ENCODE peak calls at places on chromosome 10, in seven cellular contexts. S, O, I, G, N, C and Q are unnamed samples.

GRCh38 chr10:126425473-126426065 is 37.3 kb upstream of the ADAM12 start:
- DNase-seq in S (no peak), O (no peak), I (no peak), G (no peak), N (no peak), C (no peak), Q (no peak)

GRCh38 chr10:99560277-99561126 is 27.8 kb downstream of the NKX2-3 start:
- DNase-seq in S (peak), O (peak), I (peak), G (peak), N (peak), C (no peak), Q (peak)

GRCh38 chr10:117137031-117137910 is 799 bp downstream of the VAX1 start:
- DNase-seq in S (no peak), O (no peak), I (no peak), G (peak), N (peak), C (peak), Q (no peak)

GRCh38 chr10:127890935-127891334 is 1.8 kb downstream of the CLRN3 start:
- DNase-seq in S (no peak), O (peak), I (no peak), G (no peak), N (no peak), C (no peak), Q (no peak)

GRCh38 chr10:33819206-33819605 is 484.7 kb upstream of the NRP1 start:
- DNase-seq in S (no peak), O (no peak), I (no peak), G (peak), N (no peak), C (no peak), Q (no peak)

GRCh38 chr10:69912584-69912983 is 110.9 kb downstream of the COL13A1 start:
- DNase-seq in S (no peak), O (no peak), I (no peak), G (no peak), N (no peak), C (no peak), Q (no peak)

GRCh38 chr10:27252267-27253000 is 11.8 kb upstream of the ACBD5 start:
- DNase-seq in S (peak), O (peak), I (no peak), G (peak), N (peak), C (peak), Q (no peak)

GRCh38 chr10:79073784-79074432 is 5.1 kb downstream of the ZMIZ1 start:
- DNase-seq in S (no peak), O (no peak), I (no peak), G (no peak), N (no peak), C (no peak), Q (no peak)

GRCh38 chr10:66795871-66796270 is 130.0 kb upstream of the LRRTM3 start:
- DNase-seq in S (no peak), O (no peak), I (no peak), G (no peak), N (no peak), C (no peak), Q (no peak)

GRCh38 chr10:76583711-76584161 is 1053.9 kb downstream of the KCNMA1 start:
- DNase-seq in S (no peak), O (no peak), I (peak), G (peak), N (peak), C (no peak), Q (peak)

GRCh38 chr10:6743291-6743849 is 163.3 kb upstream of the PRKCQ start:
- DNase-seq in S (no peak), O (no peak), I (no peak), G (no peak), N (peak), C (no peak), Q (no peak)

GRCh38 chr10:70265032-70265689 is 18.6 kb downstream of the NPFFR1 start:
- DNase-seq in S (peak), O (no peak), I (no peak), G (no peak), N (peak), C (no peak), Q (no peak)

GRCh38 chr10:127236266-127236665 is 39.9 kb upstream of the INSYN2A start:
- DNase-seq in S (no peak), O (no peak), I (no peak), G (no peak), N (no peak), C (no peak), Q (no peak)

GRCh38 chr10:14723052-14723689 is 51.5 kb downstream of the FAM107B start:
- DNase-seq in S (no peak), O (no peak), I (no peak), G (no peak), N (no peak), C (no peak), Q (no peak)

GRCh38 chr10:125611216-125611615 is 71.7 kb downstream of the TEX36 start:
- DNase-seq in S (no peak), O (no peak), I (no peak), G (no peak), N (no peak), C (no peak), Q (no peak)

GRCh38 chr10:50512214-50512595 is 111.6 kb downstream of the SGMS1 start:
- DNase-seq in S (no peak), O (no peak), I (no peak), G (no peak), N (no peak), C (no peak), Q (no peak)

GRCh38 chr10:1166101-1166827 is 110.1 kb downstream of the WDR37 start:
- DNase-seq in S (no peak), O (no peak), I (no peak), G (no peak), N (no peak), C (no peak), Q (no peak)

GRCh38 chr10:79112898-79113431 is 44.2 kb downstream of the ZMIZ1 start:
- DNase-seq in S (no peak), O (no peak), I (peak), G (peak), N (peak), C (no peak), Q (peak)

GRCh38 chr10:451021-451471 is 238.4 kb downstream of the DIP2C start:
- DNase-seq in S (no peak), O (no peak), I (no peak), G (no peak), N (no peak), C (peak), Q (no peak)

GRCh38 chr10:78549536-78549935 is 515.9 kb downstream of the RPS24 start:
- DNase-seq in S (no peak), O (no peak), I (no peak), G (no peak), N (no peak), C (no peak), Q (no peak)

GRCh38 chr10:131391991-131392390 is 80.5 kb upstream of the TCERG1L start:
- DNase-seq in S (no peak), O (no peak), I (no peak), G (no peak), N (no peak), C (no peak), Q (no peak)

GRCh38 chr10:89118091-89118490 is 89.0 kb downstream of the CH25H start:
- DNase-seq in S (no peak), O (no peak), I (peak), G (no peak), N (no peak), C (no peak), Q (peak)

GRCh38 chr10:92598321-92598720 is 5.4 kb downstream of the KIF11 start:
- DNase-seq in S (no peak), O (no peak), I (no peak), G (peak), N (no peak), C (no peak), Q (no peak)

GRCh38 chr10:78746178-78746763 is 322.5 kb upstream of the ZMIZ1 start:
- DNase-seq in S (no peak), O (no peak), I (no peak), G (no peak), N (no peak), C (no peak), Q (no peak)

GRCh38 chr10:76020629-76021028 is 589.2 kb downstream of the LRMDA start:
- DNase-seq in S (no peak), O (no peak), I (no peak), G (no peak), N (no peak), C (no peak), Q (no peak)

GRCh38 chr10:239109-239508 is 103.9 kb downstream of the ZMYND11 start:
- DNase-seq in S (no peak), O (no peak), I (no peak), G (no peak), N (peak), C (no peak), Q (no peak)

GRCh38 chr10:74681917-74682627 is 144.3 kb upstream of the KAT6B start:
- DNase-seq in S (no peak), O (no peak), I (no peak), G (peak), N (no peak), C (no peak), Q (no peak)

GRCh38 chr10:74690393-74690792 is 136.0 kb upstream of the KAT6B start:
- DNase-seq in S (no peak), O (no peak), I (no peak), G (no peak), N (no peak), C (no peak), Q (no peak)

GRCh38 chr10:74683621-74684114 is 142.7 kb upstream of the KAT6B start:
- DNase-seq in S (no peak), O (no peak), I (no peak), G (peak), N (no peak), C (peak), Q (no peak)

GRCh38 chr10:74683067-74683466 is 143.3 kb upstream of the KAT6B start:
- DNase-seq in S (no peak), O (no peak), I (no peak), G (peak), N (no peak), C (no peak), Q (no peak)

DNA sequence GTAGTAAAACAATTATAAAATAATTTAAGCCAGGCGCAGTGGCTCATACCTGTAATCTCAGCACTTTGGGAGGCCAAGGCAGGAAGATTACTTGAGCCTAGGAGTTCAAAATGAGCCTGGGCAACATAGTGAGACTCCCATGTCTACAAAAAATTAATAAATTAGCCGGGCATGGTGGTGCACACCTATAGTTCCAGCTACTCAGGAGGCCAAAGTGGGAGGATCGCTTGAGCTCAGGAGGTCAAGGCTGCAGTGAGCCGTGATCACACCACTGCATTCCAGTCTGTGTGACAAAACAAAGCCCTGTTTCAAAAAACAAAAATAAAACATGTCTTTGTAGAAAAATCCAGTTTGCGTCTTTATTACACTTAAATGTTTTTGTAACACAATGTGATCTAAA is 141.9 kb upstream of the KAT6B start:
- DNase-seq in S (no peak), O (no peak), I (no peak), G (no peak), N (no peak), C (no peak), Q (no peak)
- H3K4me3 ChIP-seq in S (no peak), O (no peak), I (no peak), G (no peak), N (no peak), C (no peak), Q (no peak)

GRCh38 chr10:8378198-8378983 is 323.9 kb downstream of the GATA3 start:
- DNase-seq in S (no peak), O (no peak), I (no peak), G (no peak), N (no peak), C (no peak), Q (no peak)
- H3K4me3 ChIP-seq in S (no peak), O (no peak), I (no peak), G (no peak), N (no peak), C (no peak), Q (no peak)

DNA sequence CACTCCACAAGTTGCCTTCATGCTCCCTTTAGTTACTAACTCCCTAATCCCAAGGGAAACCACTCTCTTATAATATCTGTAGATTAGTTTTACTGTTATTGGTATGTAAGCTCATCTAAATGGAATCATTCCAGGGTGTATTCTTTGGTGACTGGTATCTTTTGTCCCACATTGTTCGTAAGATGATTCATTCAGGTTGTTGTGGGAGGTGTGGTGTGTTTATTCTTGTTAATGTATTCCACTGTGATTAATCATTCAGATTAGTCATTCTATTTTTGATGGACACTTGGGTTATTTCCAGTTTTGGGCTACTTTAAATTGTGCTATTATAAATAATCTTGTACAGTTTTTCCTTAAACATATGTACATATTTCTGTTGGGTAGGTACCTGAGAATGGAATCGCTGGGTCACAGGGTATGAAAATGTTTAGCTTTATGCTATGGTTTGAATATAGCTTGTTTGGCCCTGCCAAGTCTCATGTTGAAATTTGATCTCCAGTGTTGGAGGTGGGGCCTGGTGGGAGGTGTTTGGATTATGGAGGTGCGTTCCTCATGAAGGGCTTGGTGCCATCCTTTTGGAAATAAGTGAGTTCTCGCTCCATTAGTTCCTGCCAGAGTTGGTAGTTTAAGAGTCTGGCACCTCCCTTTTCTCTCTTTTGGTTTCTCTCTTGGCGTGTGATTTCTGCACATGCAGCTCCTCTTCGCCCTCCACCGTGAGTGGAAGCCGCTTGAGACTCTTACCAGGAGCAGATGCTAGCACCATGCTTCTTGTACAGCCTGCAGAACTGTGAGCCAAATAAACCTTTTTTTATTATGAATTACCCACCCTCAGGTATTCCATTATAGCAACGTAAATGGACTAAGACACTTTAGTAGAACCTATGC is 13.8 kb downstream of the BTRC start:
- DNase-seq in S (peak), O (no peak), I (peak), G (peak), N (peak), C (no peak), Q (peak)
- H3K4me3 ChIP-seq in S (no peak), O (no peak), I (no peak), G (no peak), N (no peak), C (no peak), Q (no peak)

GRCh38 chr10:18178862-18179483 is 38.7 kb downstream of the CACNB2 start:
- DNase-seq in S (no peak), O (no peak), I (no peak), G (no peak), N (no peak), C (no peak), Q (no peak)

GRCh38 chr10:18185621-18186020 is 45.4 kb downstream of the CACNB2 start:
- DNase-seq in S (no peak), O (no peak), I (no peak), G (no peak), N (no peak), C (no peak), Q (no peak)

GRCh38 chr10:18179901-18180300 is 39.7 kb downstream of the CACNB2 start:
- DNase-seq in S (no peak), O (no peak), I (no peak), G (peak), N (no peak), C (no peak), Q (no peak)
- H3K4me3 ChIP-seq in S (no peak), O (no peak), I (no peak), G (peak), N (no peak), C (no peak), Q (no peak)

DNA sequence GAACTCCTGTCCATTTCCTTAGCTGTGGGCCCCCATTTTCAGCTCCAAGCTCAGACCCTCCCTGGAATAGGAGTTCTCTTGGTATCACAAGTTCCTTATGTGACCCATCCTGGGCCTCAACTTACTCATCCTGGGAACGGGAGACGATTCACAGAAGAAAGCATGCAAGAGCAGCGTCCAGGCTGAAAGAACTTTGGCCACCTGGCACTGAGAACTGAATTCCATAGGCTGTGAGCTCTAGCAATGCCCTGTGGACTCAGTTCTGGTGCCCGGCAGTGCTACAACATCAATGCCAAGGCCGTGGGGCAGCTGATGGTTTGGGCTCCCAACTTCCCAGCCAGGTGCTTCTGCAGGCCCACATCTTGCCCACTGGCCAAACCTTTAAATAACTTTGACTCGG is 3.9 kb upstream of the CUEDC2 start:
- DNase-seq in S (no peak), O (no peak), I (no peak), G (no peak), N (no peak), C (no peak), Q (no peak)
- H3K4me3 ChIP-seq in S (peak), O (no peak), I (no peak), G (no peak), N (no peak), C (peak), Q (peak)

DNA sequence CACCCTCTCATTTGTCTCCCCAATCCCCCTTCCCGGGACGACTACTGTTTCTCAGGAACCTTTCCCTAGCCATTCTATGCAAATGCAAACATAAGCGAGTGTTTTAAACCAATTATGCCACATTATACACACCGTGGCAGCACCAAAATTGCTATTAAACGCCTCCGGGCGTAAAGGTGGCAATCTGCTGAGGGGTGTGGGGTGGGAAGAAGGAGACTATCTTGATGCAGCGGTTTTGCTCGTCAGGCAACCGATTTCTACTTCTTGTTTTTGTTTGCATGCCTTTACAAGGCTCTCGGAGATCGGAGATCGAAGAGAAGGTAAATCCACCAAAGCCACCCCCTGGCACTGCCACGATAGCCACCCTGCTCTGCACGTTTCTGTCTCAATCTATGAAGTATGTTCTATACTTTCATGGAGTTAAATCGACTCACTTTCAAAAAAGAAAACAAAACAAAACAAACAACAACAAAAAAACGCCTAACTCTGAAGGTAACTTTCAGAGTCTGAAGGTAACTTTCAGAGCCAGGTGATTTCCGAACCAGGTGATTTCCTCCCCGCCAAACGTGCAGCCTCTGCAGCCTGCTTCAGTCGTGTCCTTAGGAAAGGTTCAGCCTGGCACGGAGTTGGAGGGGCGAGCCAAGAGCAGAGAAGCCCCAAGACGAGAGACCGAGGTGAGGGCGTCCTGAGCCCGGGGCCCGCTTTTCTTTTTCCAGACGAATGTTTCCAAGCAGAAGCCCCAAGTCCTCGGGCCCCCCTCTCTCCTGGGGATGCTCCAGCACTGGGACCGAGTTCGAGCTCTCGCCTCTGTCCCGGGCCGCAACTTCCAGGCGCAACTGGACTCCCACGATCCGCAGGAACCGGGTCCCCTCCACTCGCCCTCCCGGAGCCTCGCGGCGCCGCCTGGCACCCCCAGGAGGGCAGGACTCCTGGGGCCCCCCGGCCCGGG is 45.8 kb upstream of the CDK1 start:
- DNase-seq in S (no peak), O (peak), I (no peak), G (no peak), N (no peak), C (no peak), Q (no peak)
- H3K4me3 ChIP-seq in S (no peak), O (peak), I (peak), G (peak), N (peak), C (peak), Q (peak)

DNA sequence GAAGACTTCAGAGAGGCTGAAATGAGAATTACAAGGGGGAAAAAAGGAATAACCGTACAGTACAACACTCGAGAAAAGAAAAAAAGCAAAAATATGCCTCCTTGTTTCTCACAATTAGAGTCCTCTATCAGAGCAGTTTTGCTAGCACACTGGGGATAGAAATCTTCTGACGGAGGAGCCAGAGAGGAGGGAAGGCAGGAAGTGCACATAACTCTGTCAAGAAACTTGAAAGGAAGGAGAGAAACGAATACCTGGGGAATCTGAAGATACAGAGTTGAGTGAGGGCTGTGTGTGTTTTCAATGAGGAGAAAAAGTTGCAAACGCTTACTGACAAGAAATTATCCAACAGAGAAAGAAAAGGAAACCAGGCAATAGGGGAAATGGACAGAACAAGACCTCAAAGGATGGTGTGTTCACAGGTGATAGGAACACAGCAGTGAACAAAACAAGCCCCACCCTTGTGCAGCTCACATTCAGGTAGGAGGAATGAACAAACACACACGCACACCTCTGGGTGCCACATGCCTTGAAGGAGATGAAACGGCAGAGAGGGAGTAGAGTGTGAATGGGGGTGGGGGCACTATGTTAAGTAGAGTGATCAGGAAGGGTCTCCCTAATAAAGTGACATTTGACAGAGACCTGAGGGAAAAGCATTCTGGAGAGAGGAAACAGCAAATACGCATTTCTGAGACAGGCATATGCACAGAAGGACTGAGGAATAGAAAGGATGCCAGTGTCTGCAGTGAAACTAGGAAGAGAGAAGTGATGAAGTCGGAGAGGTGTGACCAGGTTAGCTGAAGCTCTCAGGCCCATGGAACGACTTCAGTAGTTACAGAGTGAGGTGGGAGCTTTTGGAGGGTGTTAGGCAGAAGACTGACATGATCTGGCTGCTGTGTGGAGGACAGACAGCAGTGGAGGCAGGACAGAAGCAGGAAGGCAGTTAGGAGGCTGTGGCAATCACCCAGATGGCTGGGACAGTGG is 46.7 kb upstream of the SPOCK2 start:
- DNase-seq in S (no peak), O (no peak), I (no peak), G (no peak), N (no peak), C (peak), Q (no peak)
- H3K4me3 ChIP-seq in S (no peak), O (no peak), I (no peak), G (no peak), N (no peak), C (no peak), Q (no peak)